ENCODE peak calls at places on chromosome 5, in five cellular contexts. J is coronary artery, K is A673, I is mammary epithelial cell, X is stomach. P is an unnamed sample.

GRCh38 chr5:1316941-1317340 is 22.1 kb upstream of the TERT start:
- DNase-seq in J (peak; percentile 35), K (no peak), I (no peak), X (no peak), P (no peak)

GRCh38 chr5:5270958-5271605 is 131.0 kb downstream of the ADAMTS16 start:
- DNase-seq in J (peak; percentile 86), K (peak; percentile 96), I (peak; percentile 91), X (peak; percentile 72), P (peak; percentile 51)

GRCh38 chr5:177389368-177390169 is 5.3 kb downstream of the SLC34A1 start:
- DNase-seq in J (no peak), K (no peak), I (peak; percentile 96), X (no peak), P (peak; percentile 69)

GRCh38 chr5:164335837-164336236 is 830.4 kb downstream of the MAT2B start:
- DNase-seq in J (no peak), K (peak; percentile 16), I (peak; percentile 77), X (no peak), P (no peak)

GRCh38 chr5:132012385-132013005 is 1.0 kb upstream of the ACSL6 start:
- DNase-seq in J (peak; percentile 50), K (peak; percentile 65), I (peak; percentile 39), X (peak; percentile 24), P (peak; percentile 80)

GRCh38 chr5:176776141-176776865 is 34.1 kb upstream of the UNC5A start:
- DNase-seq in J (peak; percentile 35), K (no peak), I (no peak), X (no peak), P (no peak)

GRCh38 chr5:115304496-115304895 is 8.0 kb upstream of the CCDC112 start:
- DNase-seq in J (no peak), K (no peak), I (no peak), X (no peak), P (no peak)

GRCh38 chr5:541888-542692 is 17.8 kb upstream of the SLC9A3 start:
- DNase-seq in J (no peak), K (no peak), I (no peak), X (no peak), P (peak; percentile 25)

GRCh38 chr5:160629007-160629402 is 207.3 kb downstream of the PTTG1 start:
- DNase-seq in J (no peak), K (no peak), I (no peak), X (no peak), P (no peak)

GRCh38 chr5:9196403-9197224 is 349.3 kb downstream of the SEMA5A start:
- DNase-seq in J (no peak), K (no peak), I (peak; percentile 71), X (no peak), P (no peak)

GRCh38 chr5:135546912-135547311 is 11.1 kb upstream of the NEUROG1 start:
- DNase-seq in J (no peak), K (no peak), I (no peak), X (no peak), P (no peak)

GRCh38 chr5:69288668-69289067 is 43.9 kb downstream of the CCDC125 start:
- DNase-seq in J (no peak), K (no peak), I (no peak), X (no peak), P (no peak)

GRCh38 chr5:145704724-145705123 is 130.4 kb downstream of the PRELID2 start:
- DNase-seq in J (no peak), K (no peak), I (no peak), X (no peak), P (no peak)
- H3K4me3 ChIP-seq in J (no peak overlapping the region), K (no peak overlapping the region), I (no peak overlapping the region), X (no peak overlapping the region), P (no peak overlapping the region)

GRCh38 chr5:32848120-32848519 is 137.0 kb downstream of the NPR3 start:
- DNase-seq in J (no peak), K (peak; percentile 25), I (no peak), X (no peak), P (no peak)

GRCh38 chr5:32842798-32843531 is 131.8 kb downstream of the NPR3 start:
- DNase-seq in J (no peak), K (no peak), I (peak; percentile 25), X (no peak), P (no peak)

GRCh38 chr5:32843532-32843895 is 132.4 kb downstream of the NPR3 start:
- DNase-seq in J (no peak), K (no peak), I (no peak), X (no peak), P (no peak)

GRCh38 chr5:32848681-32849080 is 137.6 kb downstream of the NPR3 start:
- DNase-seq in J (no peak), K (peak; percentile 45), I (no peak), X (no peak), P (no peak)

GRCh38 chr5:32845171-32845570 is 134.1 kb downstream of the NPR3 start:
- DNase-seq in J (no peak), K (no peak), I (no peak), X (no peak), P (no peak)
- H3K4me3 ChIP-seq in J (no peak overlapping the region), K (no peak overlapping the region), I (no peak overlapping the region), X (no peak overlapping the region), P (no peak overlapping the region)

GRCh38 chr5:126624534-126624933 is 23.8 kb downstream of the PHAX start:
- DNase-seq in J (no peak), K (peak; percentile 27), I (peak; percentile 40), X (no peak), P (no peak)
- H3K4me3 ChIP-seq in J (no peak overlapping the region), K (no peak overlapping the region), I (no peak overlapping the region), X (no peak overlapping the region), P (no peak overlapping the region)

DNA sequence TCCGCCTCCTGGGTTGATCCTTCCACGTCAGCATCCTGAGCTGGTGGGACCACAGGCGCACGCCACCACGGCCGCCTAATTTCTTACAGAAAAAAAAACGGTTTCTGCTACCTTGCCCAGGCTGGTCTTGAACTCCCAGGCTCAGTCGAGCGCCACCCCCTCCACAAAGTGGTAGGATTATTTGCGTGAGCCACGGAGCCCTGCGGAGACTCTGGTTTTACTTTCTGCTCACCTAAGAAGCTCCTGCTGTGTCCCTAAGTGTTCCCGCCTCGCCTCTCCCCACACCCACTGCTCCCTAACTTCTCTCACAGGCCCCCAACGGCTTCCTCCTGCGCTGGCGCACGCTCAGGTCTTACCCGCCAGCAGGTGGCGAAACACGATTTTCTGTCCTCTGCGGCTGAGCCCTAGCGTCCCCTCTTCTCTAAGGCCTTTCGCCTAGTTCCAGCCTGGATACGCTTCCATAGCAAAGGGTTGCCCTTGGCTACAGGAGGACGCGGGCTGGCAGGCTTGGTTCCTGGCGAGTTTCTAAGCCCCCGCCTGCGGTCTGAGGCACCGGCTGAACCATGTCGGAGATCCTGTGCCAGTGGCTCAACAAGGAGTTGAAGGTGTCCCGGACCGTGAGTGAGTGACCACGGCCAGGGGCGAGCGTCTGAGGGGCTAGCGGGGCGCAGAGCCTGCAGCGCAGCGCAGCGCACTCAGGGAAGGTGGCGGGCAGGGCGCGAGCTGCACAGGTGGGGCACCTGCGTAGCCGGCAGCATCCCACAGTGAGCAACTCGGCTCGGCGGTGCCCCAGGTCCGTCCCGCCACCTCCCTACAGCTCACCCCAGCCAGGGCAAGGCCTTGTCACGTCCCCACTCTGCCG is at the start of gene SPEF2:
- DNase-seq in J (peak; percentile 86), K (peak; percentile 87), I (peak; percentile 81), X (peak; percentile 82), P (peak; percentile 85)
- H3K4me3 ChIP-seq in J (peak within 1 kb of the TSS; percentile 81), K (peak within 1 kb of the TSS; percentile 58), I (peak within 1 kb of the TSS; percentile 61), X (peak within 1 kb of the TSS; percentile 95), P (peak within 1 kb of the TSS; percentile 66)

DNA sequence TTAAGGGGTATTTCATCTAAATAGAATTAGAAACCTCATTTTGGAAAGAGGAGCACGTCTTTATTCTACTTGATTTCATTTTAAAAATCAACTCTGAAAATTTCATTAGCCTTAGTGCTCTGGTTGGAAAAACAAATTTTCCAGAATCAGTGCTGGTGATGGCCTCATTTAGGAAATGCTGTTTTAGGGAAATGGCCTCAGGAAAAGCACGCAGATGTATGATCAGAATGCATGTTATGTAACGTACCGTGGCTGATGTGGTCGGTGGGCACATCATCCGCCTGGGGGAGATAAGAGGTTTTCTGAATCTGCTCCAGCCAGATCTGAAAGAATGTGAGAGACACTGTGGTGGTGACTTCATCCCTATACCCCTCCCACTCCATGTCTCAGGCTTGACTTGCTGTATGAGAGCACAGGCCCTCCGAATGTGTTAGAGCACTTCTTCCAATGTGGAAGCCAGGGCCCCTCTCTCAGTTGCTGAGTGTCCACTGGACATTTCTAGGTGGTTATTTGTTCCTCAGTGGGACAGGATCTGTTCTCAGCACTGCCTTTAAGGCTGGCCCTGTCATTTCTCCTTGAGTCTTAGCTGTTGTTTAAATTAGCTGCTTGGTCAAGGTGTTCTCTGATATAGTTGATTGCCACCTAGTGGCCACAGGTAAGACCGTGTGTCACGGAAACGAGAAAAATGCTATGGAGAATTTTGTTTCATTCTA is 96.5 kb downstream of the ARHGAP26 start:
- DNase-seq in J (no peak), K (peak; percentile 73), I (peak; percentile 65), X (peak; percentile 58), P (peak; percentile 66)
- H3K4me3 ChIP-seq in J (no peak overlapping the region), K (no peak overlapping the region), I (no peak overlapping the region), X (no peak overlapping the region), P (no peak overlapping the region)

GRCh38 chr5:170296036-170296934 is 1.3 kb downstream of the LCP2 start:
- DNase-seq in J (no peak), K (no peak), I (no peak), X (no peak), P (no peak)

GRCh38 chr5:170289749-170290148 is 7.8 kb downstream of the LCP2 start:
- DNase-seq in J (no peak), K (no peak), I (no peak), X (no peak), P (no peak)

GRCh38 chr5:170293273-170293672 is 4.3 kb downstream of the LCP2 start:
- DNase-seq in J (no peak), K (no peak), I (no peak), X (no peak), P (no peak)

GRCh38 chr5:170291324-170291847 is 6.2 kb downstream of the LCP2 start:
- DNase-seq in J (no peak), K (no peak), I (no peak), X (no peak), P (no peak)

GRCh38 chr5:170292509-170292908 is 5.1 kb downstream of the LCP2 start:
- DNase-seq in J (no peak), K (no peak), I (no peak), X (no peak), P (no peak)
- H3K4me3 ChIP-seq in J (no peak overlapping the region), K (no peak overlapping the region), I (no peak overlapping the region), X (no peak overlapping the region), P (no peak overlapping the region)

GRCh38 chr5:78361226-78361993 is 993 bp downstream of the SCAMP1 start:
- DNase-seq in J (no peak), K (peak; percentile 46), I (peak; percentile 78), X (peak; percentile 79), P (peak; percentile 51)

GRCh38 chr5:78364005-78364404 is 3.6 kb downstream of the SCAMP1 start:
- DNase-seq in J (no peak), K (no peak), I (no peak), X (no peak), P (no peak)

GRCh38 chr5:78360674-78361225 is 333 bp downstream of the SCAMP1 start:
- DNase-seq in J (peak; percentile 78), K (no peak), I (no peak), X (peak; percentile 68), P (peak; percentile 49)

GRCh38 chr5:78359831-78360673 is at the start of gene SCAMP1:
- DNase-seq in J (peak; percentile 94), K (peak; percentile 95), I (peak; percentile 94), X (peak; percentile 94), P (peak; percentile 97)

DNA sequence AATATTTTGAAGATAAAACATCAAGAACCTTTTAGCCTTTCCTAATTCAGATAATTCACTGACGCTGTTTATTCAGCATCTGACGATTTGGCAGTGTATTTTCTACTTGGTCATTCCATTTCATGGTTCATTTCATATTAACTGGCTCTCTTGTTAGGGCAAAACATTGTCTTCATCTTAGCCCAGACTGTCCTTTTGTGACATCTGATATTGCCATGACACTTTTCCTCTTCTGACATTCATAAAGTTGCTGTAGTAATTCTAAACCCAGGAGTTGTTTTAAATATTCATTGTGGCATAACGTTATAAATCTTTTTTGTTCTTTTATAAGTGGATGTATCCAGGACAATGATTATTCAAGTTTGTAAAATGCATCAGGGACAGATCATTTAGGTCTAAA is 1.8 kb downstream of the SCAMP1 start:
- DNase-seq in J (no peak), K (no peak), I (no peak), X (no peak), P (no peak)
- H3K4me3 ChIP-seq in J (peak overlapping the region; percentile 96), K (peak overlapping the region; percentile 78), I (peak overlapping the region; percentile 96), X (no peak overlapping the region), P (no peak overlapping the region)